ENCODE peak calls at places on chromosomes 11 and 22, in six cellular contexts. I is cardiac fibroblast, X is A549, J is fibroblast of pulmonary artery, N is astrocyte of the cerebellum, E is fibroblast of lung. L is an unnamed sample.

GRCh38 chr11:119970566-119970965 is 167.3 kb downstream of the TRIM29 start:
- DNase-seq in J (no peak), N (no peak), E (no peak), I (no peak), X (no peak), L (no peak)

GRCh38 chr11:60905551-60906113 is 753 bp downstream of the PRPF19 start:
- DNase-seq in E (peak; percentile 33), N (no peak), I (peak; percentile 45), X (no peak), J (peak; percentile 34), L (no peak)

GRCh38 chr11:86999388-86999787 is 38.3 kb upstream of the TMEM135 start:
- DNase-seq in X (no peak), J (no peak), E (no peak), I (no peak), N (no peak), L (no peak)

GRCh38 chr22:39345231-39345630 is 4.6 kb upstream of the SYNGR1 start:
- DNase-seq in J (no peak), X (no peak), E (no peak), N (no peak), I (no peak), L (no peak)

GRCh38 chr11:127452533-127452932 is 452.0 kb upstream of the KIRREL3 start:
- DNase-seq in J (no peak), X (no peak), N (no peak), E (no peak), I (no peak), L (no peak)

GRCh38 chr11:110801328-110801727 is 89.1 kb upstream of the ARHGAP20 start:
- DNase-seq in E (no peak), J (no peak), I (no peak), X (no peak), N (no peak), L (no peak)

GRCh38 chr22:41491379-41492100 is 22.6 kb downstream of the ACO2 start:
- DNase-seq in N (peak; percentile 77), J (no peak), X (no peak), I (no peak), E (peak; percentile 16), L (no peak)

GRCh38 chr11:37378989-37379388 is 781.0 kb upstream of the RAG2 start:
- DNase-seq in X (no peak), N (no peak), I (no peak), E (no peak), J (no peak), L (no peak)

GRCh38 chr22:37012262-37012904 is 6.9 kb downstream of the TST start:
- DNase-seq in X (no peak), I (no peak), E (no peak), J (no peak), N (no peak), L (no peak)

GRCh38 chr22:28414017-28414416 is 265.6 kb downstream of the TTC28 start:
- DNase-seq in X (no peak), N (no peak), E (no peak), J (peak; percentile 31), I (no peak), L (no peak)

GRCh38 chr11:21289686-21290085 is 620.3 kb downstream of the NELL1 start:
- DNase-seq in E (no peak), I (no peak), N (no peak), J (no peak), X (no peak), L (no peak)

GRCh38 chr11:67615455-67616430 is 9.0 kb downstream of the NDUFV1 start:
- DNase-seq in X (peak; percentile 55), J (peak; percentile 24), E (no peak), N (no peak), I (peak; percentile 14), L (peak; percentile 33)

GRCh38 chr11:100753144-100753543 is 66.1 kb downstream of the ARHGAP42 start:
- DNase-seq in I (no peak), X (no peak), N (no peak), E (no peak), J (no peak), L (no peak)

GRCh38 chr11:59223611-59224010 is 10.9 kb upstream of the MPEG1 start:
- DNase-seq in I (no peak), X (no peak), N (no peak), J (peak; percentile 23), E (no peak), L (no peak)

GRCh38 chr11:59222464-59223065 is 9.8 kb upstream of the MPEG1 start:
- DNase-seq in E (no peak), X (no peak), N (no peak), I (no peak), J (no peak), L (no peak)

GRCh38 chr11:59223177-59223576 is 10.4 kb upstream of the MPEG1 start:
- DNase-seq in I (no peak), X (no peak), N (no peak), E (no peak), J (no peak), L (no peak)

GRCh38 chr11:59225017-59225416 is 12.3 kb upstream of the MPEG1 start:
- DNase-seq in J (no peak), X (no peak), N (no peak), E (no peak), I (no peak), L (no peak)

DNA sequence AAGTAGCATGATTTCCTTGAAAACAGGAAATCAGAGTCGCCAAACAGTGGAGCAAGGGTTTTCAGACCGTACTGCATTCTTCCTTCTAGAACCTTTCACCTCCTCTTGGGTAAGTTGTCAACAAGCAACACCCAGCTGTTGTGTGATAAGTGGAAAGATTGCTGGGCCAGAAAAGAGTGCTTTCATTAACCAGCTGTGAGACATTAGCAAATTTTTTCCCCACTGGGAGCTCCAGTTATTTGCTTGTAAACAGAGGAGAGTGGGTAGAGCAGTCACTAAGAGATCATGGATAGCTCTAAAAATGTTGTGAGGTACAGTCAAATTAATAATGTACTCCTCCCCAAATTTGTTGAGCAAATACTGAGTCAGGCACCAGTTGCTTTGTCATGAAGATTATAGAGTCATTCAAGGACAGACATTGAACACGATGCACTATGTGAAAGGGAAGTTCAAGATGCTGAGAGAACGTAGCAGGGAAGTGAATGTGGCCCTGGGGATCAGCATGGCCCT is 11.7 kb upstream of the MPEG1 start:
- DNase-seq in X (no peak), E (peak; percentile 61), J (peak; percentile 80), N (no peak), I (peak; percentile 42), L (no peak)
- H3K4me3 ChIP-seq in X (no peak overlapping the region), E (no peak overlapping the region), J (no peak overlapping the region), N (no peak overlapping the region), I (no peak overlapping the region), L (no peak overlapping the region)

DNA sequence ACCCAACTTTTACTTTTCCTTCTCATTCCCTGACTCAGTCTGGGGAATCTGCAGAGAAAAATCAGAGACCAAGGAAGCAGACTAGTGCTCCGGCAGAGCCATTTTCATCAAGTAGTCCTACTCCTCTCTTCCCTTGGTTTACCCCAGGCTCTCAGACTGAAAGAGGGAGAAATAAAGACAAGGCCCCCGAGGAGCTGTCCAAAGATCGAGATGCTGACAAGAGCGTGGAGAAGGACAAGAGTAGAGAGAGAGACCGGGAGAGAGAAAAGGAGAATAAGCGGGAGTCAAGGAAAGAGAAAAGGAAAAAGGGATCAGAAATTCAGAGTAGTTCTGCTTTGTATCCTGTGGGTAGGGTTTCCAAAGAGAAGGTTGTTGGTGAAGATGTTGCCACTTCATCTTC is 37.2 kb downstream of the KMT2A start:
- DNase-seq in E (no peak), I (no peak), X (no peak), J (no peak), N (no peak), L (no peak)
- H3K4me3 ChIP-seq in E (no peak overlapping the region), I (no peak overlapping the region), X (no peak overlapping the region), J (no peak overlapping the region), N (no peak overlapping the region), L (no peak overlapping the region)

GRCh38 chr22:29859976-29860766 is 22.1 kb upstream of the ASCC2 start:
- DNase-seq in J (no peak), N (no peak), I (no peak), E (no peak), X (no peak), L (no peak)
- H3K4me3 ChIP-seq in J (no peak overlapping the region), N (no peak overlapping the region), I (no peak overlapping the region), E (no peak overlapping the region), X (no peak overlapping the region), L (no peak overlapping the region)

DNA sequence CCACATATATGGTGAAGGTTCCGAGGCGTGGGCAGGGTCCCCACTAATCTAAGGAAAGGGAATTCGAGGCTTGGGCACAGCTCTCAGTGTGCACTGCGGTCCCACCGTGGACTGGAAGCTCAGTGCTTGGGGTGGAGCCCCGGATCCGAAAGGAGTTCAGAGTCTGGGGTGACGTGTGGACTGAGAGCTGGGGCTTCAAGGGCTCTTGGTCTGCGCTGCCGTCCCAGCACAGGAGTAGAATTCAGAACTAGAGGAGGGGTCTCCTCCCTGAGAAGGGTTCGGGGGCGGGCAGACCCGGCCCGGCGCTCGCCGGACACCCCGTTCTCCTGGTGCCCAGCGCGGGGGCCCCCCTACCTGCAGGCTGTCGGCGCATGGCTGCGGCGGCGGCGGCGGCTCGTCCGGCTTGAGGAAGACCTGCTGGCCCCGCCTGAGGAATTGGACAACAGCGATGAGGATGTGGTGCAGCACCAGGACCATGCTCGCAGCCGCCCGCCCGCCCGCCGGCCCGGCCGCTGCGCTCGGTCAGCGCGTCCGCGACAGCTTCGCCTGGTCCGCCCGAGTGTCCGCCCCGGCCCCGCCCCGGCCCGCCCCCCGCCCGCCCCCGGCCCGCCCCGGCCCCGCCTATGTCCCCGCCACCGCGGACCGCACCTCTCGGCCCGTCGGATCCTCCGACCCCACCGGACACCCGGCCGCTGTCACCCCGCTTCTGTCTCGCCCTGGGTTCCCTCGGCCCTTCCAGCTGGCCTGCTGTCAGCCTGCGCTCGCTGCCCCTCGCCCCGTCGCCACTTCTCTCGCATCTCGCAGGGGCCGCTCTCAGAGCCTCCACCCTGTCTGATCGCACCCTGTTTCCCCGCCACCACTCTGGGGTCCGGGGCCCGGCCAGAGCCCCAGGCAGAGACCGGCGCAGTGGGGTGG is 32.1 kb downstream of the PDE2A start:
- DNase-seq in I (no peak), X (peak; percentile 28), N (no peak), J (no peak), E (peak; percentile 3), L (no peak)
- H3K4me3 ChIP-seq in I (peak overlapping the region; percentile 42), X (peak overlapping the region; percentile 68), N (peak overlapping the region; percentile 36), J (peak overlapping the region; percentile 45), E (peak overlapping the region; percentile 39), L (peak overlapping the region; percentile 55)

GRCh38 chr22:49205401-49205800 is 622.3 kb downstream of the BRD1 start:
- DNase-seq in J (no peak), N (no peak), I (no peak), E (no peak), X (no peak), L (no peak)

GRCh38 chr22:49206281-49206680 is 621.4 kb downstream of the BRD1 start:
- DNase-seq in E (no peak), X (no peak), N (no peak), J (no peak), I (no peak), L (no peak)

GRCh38 chr22:49203863-49204598 is 623.6 kb downstream of the BRD1 start:
- DNase-seq in N (no peak), J (no peak), X (no peak), E (no peak), I (no peak), L (no peak)

GRCh38 chr22:49203091-49203862 is 624.4 kb downstream of the BRD1 start:
- DNase-seq in I (no peak), X (no peak), E (no peak), N (no peak), J (no peak), L (no peak)

GRCh38 chr22:49204599-49205214 is 623.0 kb downstream of the BRD1 start:
- DNase-seq in E (no peak), J (no peak), X (no peak), I (no peak), N (no peak), L (no peak)
- H3K4me3 ChIP-seq in E (no peak overlapping the region), J (no peak overlapping the region), X (no peak overlapping the region), I (no peak overlapping the region), N (no peak overlapping the region), L (no peak overlapping the region)